ENCODE peak calls at places on chromosomes 12 and 14, in four cellular contexts. P is pancreas, V is lung, X is adrenal gland. O is an unnamed sample.

GRCh38 chr12:115944851-115945496 is 332.5 kb downstream of the MED13L start:
- DNase-seq in P (no peak), V (peak; percentile 39), X (no peak), O (no peak)

GRCh38 chr14:103552811-103553210 is 9.6 kb downstream of the BAG5 start:
- DNase-seq in P (no peak), V (no peak), X (no peak), O (no peak)

GRCh38 chr14:104868060-104868740 is 3.1 kb downstream of the CEP170B start:
- DNase-seq in P (no peak), V (no peak), X (no peak), O (no peak)

GRCh38 chr12:64323476-64324225 is 66.9 kb downstream of the C12orf56 start:
- DNase-seq in P (no peak), V (no peak), X (no peak), O (no peak)

GRCh38 chr12:14995583-14996425 is 23.0 kb downstream of the PDE6H start:
- DNase-seq in P (no peak), V (no peak), X (no peak), O (peak; percentile 61)

GRCh38 chr14:61335876-61336275 is 14.5 kb downstream of the PRKCH start:
- DNase-seq in P (no peak), V (no peak), X (no peak), O (no peak)

GRCh38 chr12:28497889-28498411 is 307.7 kb downstream of the CCDC91 start:
- DNase-seq in P (no peak), V (no peak), X (no peak), O (no peak)

GRCh38 chr12:111064982-111065381 is 144.6 kb upstream of the MYL2 start:
- DNase-seq in P (no peak), V (no peak), X (no peak), O (no peak)

DNA sequence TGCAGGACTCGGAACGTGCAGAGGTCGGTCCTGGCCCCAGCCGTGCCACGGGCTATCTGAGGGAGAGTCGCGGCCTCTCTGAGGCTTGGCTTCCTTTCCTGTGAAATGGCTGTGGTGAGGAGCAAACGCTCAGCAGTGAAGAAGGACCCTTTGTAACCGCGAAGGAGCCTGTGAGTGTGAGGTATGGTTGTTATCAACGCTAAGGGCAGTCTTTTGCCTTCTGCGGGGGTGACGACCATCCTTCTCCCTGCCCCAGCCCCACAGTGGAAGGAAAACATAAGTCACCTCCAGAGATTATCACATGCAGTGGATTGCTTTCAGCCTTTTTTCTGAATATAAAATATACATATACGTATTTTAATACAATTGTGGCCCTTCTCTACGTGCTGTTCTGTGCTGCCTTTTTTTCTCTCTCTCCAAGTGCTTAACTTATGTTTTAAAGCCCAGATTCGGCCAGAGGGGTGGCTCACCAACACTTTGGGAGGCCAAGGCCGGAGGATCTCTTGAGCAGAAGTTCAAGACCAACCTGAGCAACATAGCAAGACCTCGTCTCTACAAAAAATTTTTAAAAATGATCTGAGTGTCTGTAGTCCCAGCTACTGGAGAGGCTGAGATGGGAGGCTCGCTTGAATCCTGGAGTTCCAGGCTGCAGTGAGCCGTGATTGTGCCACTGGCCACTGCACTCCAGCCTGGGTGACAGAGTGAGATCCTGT is 17.4 kb downstream of the TAMALIN start:
- DNase-seq in P (no peak), V (no peak), X (no peak), O (no peak)
- TF ChIP-seq CTCF in P (no peak), V (no peak), X (peak; percentile 9), O (no peak)

GRCh38 chr14:57823015-57823660 is 42.8 kb downstream of the SLC35F4 start:
- DNase-seq in P (no peak), V (no peak), X (no peak), O (no peak)

GRCh38 chr14:57820581-57820980 is 45.3 kb downstream of the SLC35F4 start:
- DNase-seq in P (no peak), V (no peak), X (no peak), O (no peak)

GRCh38 chr14:57816568-57817284 is 49.2 kb downstream of the SLC35F4 start:
- DNase-seq in P (no peak), V (no peak), X (no peak), O (no peak)

GRCh38 chr14:57818511-57818910 is 47.4 kb downstream of the SLC35F4 start:
- DNase-seq in P (no peak), V (no peak), X (no peak), O (peak; percentile 94)

GRCh38 chr14:57822081-57822480 is 43.8 kb downstream of the SLC35F4 start:
- DNase-seq in P (no peak), V (no peak), X (no peak), O (peak; percentile 22)
- H3K4me3 ChIP-seq in P (no peak overlapping the region), V (no peak overlapping the region), X (no peak overlapping the region), O (no peak overlapping the region)

GRCh38 chr12:118052324-118053070 is 8.5 kb downstream of the WSB2 start:
- DNase-seq in P (peak; percentile 87), V (peak; percentile 85), X (peak; percentile 79), O (no peak)
- TF ChIP-seq CTCF in P (no peak), V (no peak), X (no peak), O (no peak)

DNA sequence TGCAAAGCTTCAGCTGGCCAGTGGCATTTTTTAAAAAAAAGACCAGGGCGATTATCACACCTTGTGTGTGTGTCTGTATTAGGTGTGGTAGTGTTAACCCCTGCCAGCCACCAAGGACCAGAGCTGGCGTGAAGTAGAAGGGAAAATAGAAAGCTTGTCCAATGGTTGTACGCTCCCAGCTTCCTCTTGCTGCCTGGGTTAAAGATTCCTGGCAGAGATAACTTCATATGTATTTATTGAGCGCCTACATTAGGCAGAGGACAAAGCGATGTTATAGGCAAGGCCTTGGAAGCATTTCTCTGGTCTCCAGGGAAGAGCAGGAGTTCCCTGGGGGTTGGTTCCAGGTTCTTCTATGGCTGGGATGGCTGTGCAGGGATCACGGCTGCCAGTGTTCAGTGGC is 3.2 kb downstream of the JDP2 start:
- DNase-seq in P (no peak), V (no peak), X (no peak), O (no peak)
- H3K4me3 ChIP-seq in P (peak overlapping the region; percentile 13), V (no peak overlapping the region), X (peak overlapping the region; percentile 79), O (no peak overlapping the region)

GRCh38 chr12:45130881-45131281 is 80.0 kb upstream of the DBX2 start:
- DNase-seq in P (no peak), V (no peak), X (peak; percentile 33), O (peak; percentile 71)
- TF ChIP-seq CTCF in P (peak; percentile 28), V (peak; percentile 25), X (peak; percentile 55), O (peak; percentile 89)